ENCODE peak calls at places on chromosomes 3 and 15, in six cellular contexts. One of them, this sample, is unnamed.

GRCh38 chr3:194296832-194297666 is 54.1 kb downstream of the CPN2 start:
- DNase-seq in stromal cell of bone marrow: no peak
- DNase-seq in body of pancreas: peak; percentile 78
- DNase-seq in aorta: peak; percentile 78
- DNase-seq in HS-27A: no peak
- DNase-seq in MV-4-11: no peak
- DNase-seq in this sample: no peak

GRCh38 chr15:43206054-43206453 is 14.8 kb downstream of the EPB42 start:
- DNase-seq in aorta: no peak
- DNase-seq in body of pancreas: no peak
- DNase-seq in MV-4-11: no peak
- DNase-seq in stromal cell of bone marrow: no peak
- DNase-seq in HS-27A: no peak
- DNase-seq in this sample: no peak

GRCh38 chr3:133487920-133488540 is 85.5 kb upstream of the CDV3 start:
- DNase-seq in stromal cell of bone marrow: no peak
- DNase-seq in MV-4-11: no peak
- DNase-seq in HS-27A: no peak
- DNase-seq in body of pancreas: peak; percentile 44
- DNase-seq in aorta: no peak
- DNase-seq in this sample: no peak

GRCh38 chr3:127170794-127171193 is 22.1 kb upstream of the PRR23E start:
- DNase-seq in MV-4-11: no peak
- DNase-seq in HS-27A: no peak
- DNase-seq in body of pancreas: peak; percentile 15
- DNase-seq in stromal cell of bone marrow: peak; percentile 63
- DNase-seq in aorta: peak; percentile 67
- DNase-seq in this sample: no peak

GRCh38 chr15:25241241-25241801 is 197.5 kb downstream of the UBE3A start:
- DNase-seq in aorta: peak; percentile 32
- DNase-seq in body of pancreas: peak; percentile 1
- DNase-seq in HS-27A: no peak
- DNase-seq in MV-4-11: no peak
- DNase-seq in stromal cell of bone marrow: no peak
- DNase-seq in this sample: no peak

GRCh38 chr3:159922861-159923312 is 65.7 kb upstream of the IL12A start:
- DNase-seq in HS-27A: no peak
- DNase-seq in stromal cell of bone marrow: no peak
- DNase-seq in aorta: no peak
- DNase-seq in MV-4-11: peak; percentile 90
- DNase-seq in body of pancreas: no peak
- DNase-seq in this sample: no peak

GRCh38 chr15:101358895-101359294 is 63.8 kb upstream of the SNRPA1 start:
- DNase-seq in body of pancreas: no peak
- DNase-seq in HS-27A: peak; percentile 26
- DNase-seq in stromal cell of bone marrow: no peak
- DNase-seq in MV-4-11: no peak
- DNase-seq in aorta: no peak
- DNase-seq in this sample: no peak

GRCh38 chr15:70629735-70630273 is 133.6 kb downstream of the UACA start:
- DNase-seq in HS-27A: no peak
- DNase-seq in body of pancreas: no peak
- DNase-seq in aorta: no peak
- DNase-seq in stromal cell of bone marrow: no peak
- DNase-seq in MV-4-11: no peak
- DNase-seq in this sample: no peak

GRCh38 chr3:59759298-59760169 is 709.7 kb upstream of the CFAP20DC start:
- DNase-seq in body of pancreas: no peak
- DNase-seq in aorta: no peak
- DNase-seq in stromal cell of bone marrow: no peak
- DNase-seq in HS-27A: no peak
- DNase-seq in MV-4-11: no peak
- DNase-seq in this sample: no peak

GRCh38 chr15:101108791-101109190 is 143.1 kb downstream of the CHSY1 start:
- DNase-seq in MV-4-11: no peak
- DNase-seq in aorta: peak; percentile 56
- DNase-seq in HS-27A: no peak
- DNase-seq in stromal cell of bone marrow: no peak
- DNase-seq in body of pancreas: no peak
- DNase-seq in this sample: no peak

GRCh38 chr15:70098461-70099166 is 897 bp upstream of the TLE3 start:
- DNase-seq in HS-27A: no peak
- DNase-seq in MV-4-11: no peak
- DNase-seq in aorta: peak; percentile 86
- DNase-seq in stromal cell of bone marrow: no peak
- DNase-seq in body of pancreas: peak; percentile 65
- DNase-seq in this sample: no peak

GRCh38 chr15:56199038-56199437 is 44.6 kb downstream of the RFX7 start:
- DNase-seq in body of pancreas: no peak
- DNase-seq in HS-27A: no peak
- DNase-seq in aorta: no peak
- DNase-seq in MV-4-11: no peak
- DNase-seq in stromal cell of bone marrow: no peak
- DNase-seq in this sample: no peak

GRCh38 chr15:48644827-48645557 is 517 bp downstream of the FBN1 start:
- DNase-seq in stromal cell of bone marrow: no peak
- DNase-seq in aorta: peak; percentile 90
- DNase-seq in MV-4-11: no peak
- DNase-seq in HS-27A: no peak
- DNase-seq in body of pancreas: peak; percentile 11
- DNase-seq in this sample: no peak

GRCh38 chr15:83153288-83153687 is 45.8 kb downstream of the TM6SF1 start:
- DNase-seq in HS-27A: no peak
- DNase-seq in body of pancreas: no peak
- DNase-seq in MV-4-11: no peak
- DNase-seq in stromal cell of bone marrow: peak; percentile 3
- DNase-seq in aorta: no peak
- DNase-seq in this sample: no peak

GRCh38 chr15:51497806-51498205 is 124.8 kb downstream of the DMXL2 start:
- DNase-seq in HS-27A: no peak
- DNase-seq in body of pancreas: no peak
- DNase-seq in stromal cell of bone marrow: no peak
- DNase-seq in MV-4-11: no peak
- DNase-seq in aorta: no peak
- DNase-seq in this sample: no peak

GRCh38 chr15:92612891-92613290 is 42.7 kb downstream of the FAM174B start:
- DNase-seq in MV-4-11: no peak
- DNase-seq in HS-27A: no peak
- DNase-seq in body of pancreas: no peak
- DNase-seq in stromal cell of bone marrow: no peak
- DNase-seq in aorta: no peak
- DNase-seq in this sample: no peak

GRCh38 chr15:33195283-33195682 is 769 bp upstream of the FMN1 start:
- DNase-seq in HS-27A: no peak
- DNase-seq in body of pancreas: no peak
- DNase-seq in aorta: no peak
- DNase-seq in MV-4-11: no peak
- DNase-seq in stromal cell of bone marrow: no peak
- DNase-seq in this sample: no peak

GRCh38 chr15:80455668-80456442 is 51.7 kb downstream of the ARNT2 start:
- DNase-seq in HS-27A: peak; percentile 96
- DNase-seq in MV-4-11: peak; percentile 56
- DNase-seq in stromal cell of bone marrow: peak; percentile 85
- DNase-seq in aorta: no peak
- DNase-seq in body of pancreas: peak; percentile 65
- DNase-seq in this sample: no peak

GRCh38 chr3:152857082-152857481 is 22.2 kb downstream of the P2RY1 start:
- DNase-seq in stromal cell of bone marrow: no peak
- DNase-seq in MV-4-11: peak; percentile 47
- DNase-seq in aorta: no peak
- DNase-seq in body of pancreas: no peak
- DNase-seq in HS-27A: no peak
- DNase-seq in this sample: no peak

GRCh38 chr3:50297384-50297775 is 1.8 kb downstream of the HYAL3 start:
- DNase-seq in body of pancreas: peak; percentile 45
- DNase-seq in HS-27A: no peak
- DNase-seq in stromal cell of bone marrow: no peak
- DNase-seq in MV-4-11: no peak
- DNase-seq in aorta: no peak
- DNase-seq in this sample: no peak

GRCh38 chr3:58047806-58048205 is 39.6 kb downstream of the FLNB start:
- DNase-seq in MV-4-11: no peak
- DNase-seq in aorta: no peak
- DNase-seq in stromal cell of bone marrow: peak; percentile 49
- DNase-seq in HS-27A: peak; percentile 96
- DNase-seq in body of pancreas: no peak
- DNase-seq in this sample: no peak

GRCh38 chr15:52652984-52653383 is 26.2 kb downstream of the ATOSA start:
- DNase-seq in HS-27A: peak; percentile 59
- DNase-seq in body of pancreas: no peak
- DNase-seq in stromal cell of bone marrow: peak; percentile 72
- DNase-seq in MV-4-11: no peak
- DNase-seq in aorta: no peak
- DNase-seq in this sample: no peak

GRCh38 chr15:73697033-73697467 is 12.9 kb downstream of the CD276 start:
- DNase-seq in stromal cell of bone marrow: peak; percentile 86
- DNase-seq in body of pancreas: peak; percentile 68
- DNase-seq in HS-27A: peak; percentile 71
- DNase-seq in aorta: peak; percentile 88
- DNase-seq in MV-4-11: peak; percentile 93
- DNase-seq in this sample: peak; percentile 71

GRCh38 chr15:65785151-65785550 is 6.9 kb downstream of the DENND4A start:
- DNase-seq in stromal cell of bone marrow: no peak
- DNase-seq in MV-4-11: no peak
- DNase-seq in aorta: no peak
- DNase-seq in HS-27A: no peak
- DNase-seq in body of pancreas: no peak
- DNase-seq in this sample: no peak

GRCh38 chr3:38278841-38279240 is 3.3 kb upstream of the SLC22A14 start:
- DNase-seq in HS-27A: no peak
- DNase-seq in body of pancreas: no peak
- DNase-seq in stromal cell of bone marrow: no peak
- DNase-seq in MV-4-11: no peak
- DNase-seq in aorta: no peak
- DNase-seq in this sample: no peak

GRCh38 chr3:10693457-10693856 is 122.6 kb upstream of the SLC6A11 start:
- DNase-seq in HS-27A: no peak
- DNase-seq in aorta: no peak
- DNase-seq in body of pancreas: no peak
- DNase-seq in MV-4-11: peak; percentile 83
- DNase-seq in stromal cell of bone marrow: no peak
- DNase-seq in this sample: no peak

GRCh38 chr3:114902691-114903101 is 244.4 kb downstream of the ZBTB20 start:
- DNase-seq in aorta: no peak
- DNase-seq in body of pancreas: no peak
- DNase-seq in MV-4-11: no peak
- DNase-seq in HS-27A: no peak
- DNase-seq in stromal cell of bone marrow: no peak
- DNase-seq in this sample: no peak

GRCh38 chr3:158160958-158161357 is 51.1 kb downstream of the RSRC1 start:
- DNase-seq in body of pancreas: no peak
- DNase-seq in stromal cell of bone marrow: peak; percentile 86
- DNase-seq in HS-27A: peak; percentile 31
- DNase-seq in MV-4-11: peak; percentile 7
- DNase-seq in aorta: no peak
- DNase-seq in this sample: no peak

GRCh38 chr3:151537751-151538150 is 76.9 kb upstream of the IGSF10 start:
- DNase-seq in body of pancreas: no peak
- DNase-seq in MV-4-11: no peak
- DNase-seq in stromal cell of bone marrow: peak; percentile 44
- DNase-seq in HS-27A: peak; percentile 4
- DNase-seq in aorta: no peak
- DNase-seq in this sample: no peak

GRCh38 chr3:116165190-116165589 is 280.1 kb downstream of the LSAMP start:
- DNase-seq in aorta: no peak
- DNase-seq in MV-4-11: no peak
- DNase-seq in body of pancreas: no peak
- DNase-seq in stromal cell of bone marrow: no peak
- DNase-seq in HS-27A: no peak
- DNase-seq in this sample: no peak

GRCh38 chr3:86954751-86955150 is 36.2 kb downstream of the VGLL3 start:
- DNase-seq in aorta: no peak
- DNase-seq in MV-4-11: no peak
- DNase-seq in body of pancreas: no peak
- DNase-seq in HS-27A: no peak
- DNase-seq in stromal cell of bone marrow: peak; percentile 44
- DNase-seq in this sample: no peak

GRCh38 chr3:124701687-124702086 is 28.6 kb upstream of the UMPS start:
- DNase-seq in stromal cell of bone marrow: peak; percentile 63
- DNase-seq in MV-4-11: no peak
- DNase-seq in body of pancreas: no peak
- DNase-seq in aorta: no peak
- DNase-seq in HS-27A: peak; percentile 78
- DNase-seq in this sample: no peak

GRCh38 chr3:44342191-44342790 is 3.7 kb downstream of the TCAIM start:
- DNase-seq in HS-27A: no peak
- DNase-seq in aorta: no peak
- DNase-seq in stromal cell of bone marrow: no peak
- DNase-seq in body of pancreas: no peak
- DNase-seq in MV-4-11: no peak
- DNase-seq in this sample: no peak

GRCh38 chr15:33279613-33280205 is 31.1 kb upstream of the RYR3 start:
- DNase-seq in MV-4-11: no peak
- DNase-seq in aorta: no peak
- DNase-seq in stromal cell of bone marrow: peak; percentile 6
- DNase-seq in HS-27A: no peak
- DNase-seq in body of pancreas: no peak
- DNase-seq in this sample: no peak

GRCh38 chr15:88072598-88073385 is 183.7 kb downstream of the NTRK3 start:
- DNase-seq in HS-27A: no peak
- DNase-seq in MV-4-11: no peak
- DNase-seq in stromal cell of bone marrow: no peak
- DNase-seq in aorta: no peak
- DNase-seq in body of pancreas: no peak
- DNase-seq in this sample: no peak

GRCh38 chr15:70517194-70517590 is 246.2 kb downstream of the UACA start:
- DNase-seq in aorta: no peak
- DNase-seq in HS-27A: no peak
- DNase-seq in MV-4-11: no peak
- DNase-seq in stromal cell of bone marrow: no peak
- DNase-seq in body of pancreas: no peak
- DNase-seq in this sample: no peak

GRCh38 chr15:41207687-41208448 is 22.7 kb downstream of the EXD1 start:
- DNase-seq in body of pancreas: no peak
- DNase-seq in HS-27A: no peak
- DNase-seq in MV-4-11: peak; percentile 80
- DNase-seq in stromal cell of bone marrow: peak; percentile 40
- DNase-seq in aorta: no peak
- DNase-seq in this sample: no peak

GRCh38 chr3:41159581-41160189 is 39.6 kb upstream of the CTNNB1 start:
- DNase-seq in MV-4-11: no peak
- DNase-seq in HS-27A: no peak
- DNase-seq in body of pancreas: no peak
- DNase-seq in aorta: no peak
- DNase-seq in stromal cell of bone marrow: no peak
- DNase-seq in this sample: no peak

GRCh38 chr15:28107894-28108255 is 8.8 kb upstream of the OCA2 start:
- DNase-seq in body of pancreas: no peak
- DNase-seq in HS-27A: no peak
- DNase-seq in aorta: no peak
- DNase-seq in MV-4-11: no peak
- DNase-seq in stromal cell of bone marrow: no peak
- DNase-seq in this sample: no peak

This sample was measured in GF-D8.